ENCODE peak calls at places on chromosomes 6 and 20, in seven cellular contexts. B, T, I, H, X, U and Y are unnamed samples.

GRCh38 chr20:43994486-43995100 is 79.9 kb downstream of the TOX2 start:
- DNase-seq in B (no peak), T (no peak), I (no peak), H (no peak), X (no peak), U (no peak), Y (no peak)

GRCh38 chr20:51188941-51189340 is 166.0 kb upstream of the KCNG1 start:
- DNase-seq in B (no peak), T (no peak), I (no peak), H (no peak), X (no peak), U (no peak), Y (no peak)

GRCh38 chr6:139679516-139680179 is 305.2 kb upstream of the CITED2 start:
- DNase-seq in B (no peak), T (no peak), I (no peak), H (peak; percentile 35), X (no peak), U (no peak), Y (peak; percentile 18)

GRCh38 chr6:53029761-53030160 is 34.7 kb upstream of the GSTA4 start:
- DNase-seq in B (no peak), T (no peak), I (no peak), H (no peak), X (no peak), U (no peak), Y (no peak)

GRCh38 chr20:53786445-53787267 is 193.0 kb upstream of the ZNF217 start:
- DNase-seq in B (peak; percentile 20), T (no peak), I (no peak), H (peak; percentile 70), X (peak; percentile 42), U (peak; percentile 35), Y (no peak)

GRCh38 chr20:24364464-24364863 is 105.0 kb upstream of the SYNDIG1 start:
- DNase-seq in B (no peak), T (no peak), I (no peak), H (no peak), X (no peak), U (no peak), Y (no peak)

GRCh38 chr6:37134622-37135191 is 35.2 kb upstream of the PIM1 start:
- DNase-seq in B (peak; percentile 74), T (no peak), I (peak; percentile 67), H (peak; percentile 92), X (no peak), U (peak; percentile 79), Y (peak; percentile 95)

GRCh38 chr20:38452880-38453624 is 17.9 kb upstream of the SNHG17 start:
- DNase-seq in B (no peak), T (no peak), I (no peak), H (peak; percentile 77), X (no peak), U (no peak), Y (no peak)

GRCh38 chr6:72410769-72411168 is 211.1 kb upstream of the KCNQ5 start:
- DNase-seq in B (no peak), T (no peak), I (no peak), H (no peak), X (no peak), U (no peak), Y (no peak)

GRCh38 chr20:52411611-52412010 is 220.0 kb upstream of the ZFP64 start:
- DNase-seq in B (no peak), T (no peak), I (no peak), H (no peak), X (no peak), U (no peak), Y (no peak)

GRCh38 chr20:59462249-59462648 is 142.1 kb upstream of the PHACTR3 start:
- DNase-seq in B (no peak), T (peak; percentile 35), I (no peak), H (no peak), X (no peak), U (no peak), Y (no peak)

GRCh38 chr20:10433623-10434466 is at the start of gene MKKS:
- DNase-seq in B (peak; percentile 93), T (peak; percentile 98), I (peak; percentile 89), H (peak; percentile 90), X (peak; percentile 82), U (peak; percentile 80), Y (no peak)

GRCh38 chr20:32993484-32994050 is 10.7 kb downstream of the SUN5 start:
- DNase-seq in B (no peak), T (no peak), I (no peak), H (no peak), X (no peak), U (no peak), Y (no peak)

GRCh38 chr6:142822882-142823578 is 121.9 kb downstream of the HIVEP2 start:
- DNase-seq in B (no peak), T (peak; percentile 77), I (no peak), H (no peak), X (no peak), U (no peak), Y (no peak)

GRCh38 chr6:89311853-89312531 is 3.1 kb downstream of the GABRR2 start:
- DNase-seq in B (peak; percentile 55), T (no peak), I (peak; percentile 75), H (peak; percentile 95), X (peak; percentile 59), U (no peak), Y (no peak)

GRCh38 chr6:93088675-93089575 is 330.4 kb downstream of the EPHA7 start:
- DNase-seq in B (no peak), T (no peak), I (no peak), H (peak; percentile 1), X (no peak), U (no peak), Y (no peak)

GRCh38 chr20:15639839-15640238 is 933.4 kb downstream of the KIF16B start:
- DNase-seq in B (no peak), T (no peak), I (no peak), H (no peak), X (no peak), U (no peak), Y (no peak)

GRCh38 chr20:33850159-33850558 is 39.0 kb downstream of the CHMP4B start:
- DNase-seq in B (no peak), T (no peak), I (no peak), H (no peak), X (no peak), U (no peak), Y (no peak)

GRCh38 chr20:11651138-11651537 is 266.6 kb upstream of the BTBD3 start:
- DNase-seq in B (no peak), T (no peak), I (no peak), H (no peak), X (no peak), U (no peak), Y (no peak)
- TF ChIP-seq POLR2AphosphoS5 in B (no peak), T (no peak), I (no peak), H (no peak), X (no peak), U (no peak), Y (no peak)

DNA sequence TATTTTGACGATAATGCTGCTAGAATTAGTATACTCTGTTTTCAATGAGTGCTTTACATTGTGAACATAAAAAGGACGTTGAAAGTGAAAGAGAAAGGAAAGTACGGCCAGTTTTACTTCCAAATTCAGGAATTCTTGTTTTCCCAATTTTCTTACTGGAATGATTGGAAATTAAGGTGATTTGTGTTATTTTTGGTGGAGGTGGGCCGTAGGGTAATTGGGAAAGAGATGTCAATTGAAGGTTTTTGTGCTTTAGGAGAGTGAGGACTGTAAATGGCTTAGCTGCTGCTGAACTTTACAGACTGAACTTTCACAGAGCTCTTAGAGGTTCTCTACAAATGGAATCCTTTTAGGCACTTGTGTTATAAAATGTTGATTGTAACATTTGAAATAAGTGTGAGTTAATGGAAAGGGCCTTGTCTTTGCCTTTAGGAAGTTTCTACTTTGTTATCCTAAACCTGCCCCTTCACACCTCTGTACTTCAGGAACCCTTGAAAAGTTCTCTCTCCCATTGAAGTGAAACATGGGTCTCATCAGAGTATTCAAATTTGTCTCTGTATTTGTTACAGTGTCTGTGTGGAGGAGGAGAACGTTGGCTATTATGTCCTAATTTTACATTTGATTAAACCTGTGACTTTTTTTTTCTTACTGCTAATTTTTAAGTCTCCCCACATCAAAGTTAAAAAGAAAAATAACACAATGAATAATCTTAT is 256.4 kb downstream of the ARID1B start:
- DNase-seq in B (no peak), T (no peak), I (no peak), H (peak; percentile 66), X (no peak), U (no peak), Y (no peak)
- H3K27ac ChIP-seq in B (peak overlapping the region; percentile 80), T (peak overlapping the region; percentile 11), I (peak overlapping the region; percentile 72), H (peak overlapping the region; percentile 68), X (peak overlapping the region; percentile 61), U (no peak overlapping the region), Y (peak overlapping the region; percentile 95)

DNA sequence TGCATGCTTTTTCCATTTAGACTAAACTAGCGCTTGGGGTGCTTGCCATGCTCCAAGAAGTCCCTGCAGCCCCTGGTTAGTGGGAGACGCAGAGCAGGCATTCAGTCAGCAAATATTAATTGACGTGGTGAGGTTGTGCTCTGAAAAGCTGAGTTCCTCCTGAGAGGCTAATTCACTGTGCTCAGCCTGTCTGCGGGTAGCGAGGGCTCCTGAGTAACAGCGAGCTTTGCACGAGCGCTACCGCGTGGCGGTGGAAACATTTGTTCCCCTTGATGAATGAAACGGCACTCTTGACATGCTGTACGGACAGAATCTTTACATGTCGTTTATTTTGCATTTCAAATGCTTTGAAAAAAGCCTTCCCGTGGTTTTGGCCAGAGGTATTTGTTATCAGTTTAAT is 170.6 kb upstream of the AGPAT4 start:
- DNase-seq in B (no peak), T (no peak), I (no peak), H (no peak), X (no peak), U (no peak), Y (no peak)
- TF ChIP-seq CTCF in B (no peak), T (no peak), I (no peak), H (no peak), X (no peak), U (no peak), Y (no peak)

GRCh38 chr6:44126320-44127149 is 717 bp downstream of the MRPL14 start:
- DNase-seq in B (peak; percentile 60), T (peak; percentile 89), I (peak; percentile 41), H (peak; percentile 66), X (peak; percentile 40), U (no peak), Y (no peak)
- TF ChIP-seq POLR2AphosphoS5 in B (peak; percentile 63), T (no peak), I (no peak), H (no peak), X (peak; percentile 16), U (no peak), Y (no peak)

DNA sequence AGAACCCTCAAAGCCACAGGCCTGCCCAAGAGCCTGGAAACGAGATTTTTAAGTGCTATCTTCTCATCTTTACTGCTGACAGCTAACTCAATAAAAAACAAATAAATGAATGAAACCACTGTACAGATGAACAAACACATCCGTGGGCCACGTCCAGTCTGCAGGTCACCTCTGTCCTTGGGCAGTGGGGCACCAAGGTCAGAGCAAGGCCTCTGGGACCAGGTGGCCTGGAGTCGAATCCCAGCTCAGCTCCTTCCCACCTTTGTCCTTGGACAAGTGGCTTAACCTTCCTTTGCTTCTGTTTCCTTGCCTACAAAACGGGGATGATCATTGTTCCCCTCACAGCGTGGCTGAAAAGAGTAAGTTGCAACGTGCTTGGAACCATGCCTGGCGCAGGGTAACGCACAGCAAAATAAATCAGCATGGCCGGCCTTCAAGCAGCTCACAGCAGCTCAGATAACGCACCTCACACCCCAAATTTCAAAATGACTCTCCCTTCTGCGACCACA is 35.8 kb downstream of the RRBP1 start:
- DNase-seq in B (no peak), T (peak; percentile 38), I (no peak), H (no peak), X (peak; percentile 28), U (no peak), Y (no peak)
- H3K27ac ChIP-seq in B (peak overlapping the region; percentile 14), T (no peak overlapping the region), I (peak overlapping the region; percentile 59), H (no peak overlapping the region), X (peak overlapping the region; percentile 34), U (no peak overlapping the region), Y (peak overlapping the region; percentile 75)